ENCODE peak calls at places on chromosomes 7 and 10, in four cellular contexts. I, X, P and E are unnamed samples.
A peak's percentile ranks its signal among the peaks of the same experiment; 100 is the strongest.

GRCh38 chr10:46547331-46547880 is 9.1 kb downstream of the GPRIN2 start:
- DNase-seq in I (no peak), X (no peak), P (peak; percentile 48), E (no peak)

GRCh38 chr7:24704311-24704710 is 53.0 kb downstream of the GSDME start:
- DNase-seq in I (no peak), X (no peak), P (no peak), E (no peak)

GRCh38 chr10:128140425-128140824 is 14.2 kb upstream of the MKI67 start:
- DNase-seq in I (no peak), X (no peak), P (no peak), E (no peak)

GRCh38 chr10:108086502-108086901 is 922.0 kb upstream of the SORCS1 start:
- DNase-seq in I (no peak), X (no peak), P (no peak), E (no peak)

GRCh38 chr7:148556892-148557291 is 33.7 kb upstream of the C7orf33 start:
- DNase-seq in I (no peak), X (no peak), P (no peak), E (peak; percentile 7)

GRCh38 chr10:114928818-114929217 is 9.2 kb upstream of the TRUB1 start:
- DNase-seq in I (no peak), X (no peak), P (no peak), E (no peak)

GRCh38 chr7:29363636-29364425 is 169.3 kb downstream of the CHN2 start:
- DNase-seq in I (no peak), X (no peak), P (no peak), E (no peak)

GRCh38 chr10:88062798-88063472 is 199.5 kb downstream of the PTEN start:
- DNase-seq in I (peak; percentile 56), X (no peak), P (no peak), E (no peak)

GRCh38 chr10:5711637-5712036 is 27.0 kb downstream of the TASOR2 start:
- DNase-seq in I (no peak), X (no peak), P (no peak), E (no peak)

GRCh38 chr7:134458341-134458805 is 527 bp downstream of the AKR1B1 start:
- DNase-seq in I (peak; percentile 49), X (no peak), P (peak; percentile 79), E (no peak)

GRCh38 chr10:13615650-13616049 is 28.9 kb downstream of the PRPF18 start:
- DNase-seq in I (no peak), X (no peak), P (no peak), E (no peak)

GRCh38 chr7:81187768-81188167 is 268.9 kb upstream of the SEMA3C start:
- DNase-seq in I (no peak), X (no peak), P (no peak), E (no peak)
- TF ChIP-seq POLR2A in I (no peak), X (no peak), P (no peak), E (no peak)

DNA sequence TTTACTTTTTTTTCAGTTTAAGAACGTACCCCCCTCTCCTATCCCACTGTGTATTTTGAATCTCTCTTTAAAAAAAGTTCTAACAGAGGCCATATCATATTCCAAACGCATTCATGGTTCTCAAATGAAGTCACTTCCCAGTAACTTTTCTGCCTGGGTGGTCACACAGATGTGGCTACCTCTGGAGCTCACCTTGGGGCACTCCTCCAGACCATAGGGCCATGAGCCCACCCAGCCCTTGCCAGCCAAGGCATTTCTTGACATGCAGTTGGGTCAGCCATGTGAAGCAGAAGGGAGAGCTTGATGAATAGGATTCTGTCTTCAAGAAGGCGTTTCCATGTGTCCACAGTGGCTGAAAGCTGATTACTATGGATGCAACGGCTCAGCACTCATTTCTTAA is 239.3 kb downstream of the RAB11FIP2 start:
- DNase-seq in I (no peak), X (no peak), P (no peak), E (no peak)
- TF ChIP-seq FOSL1 in I (no peak), X (no peak), P (no peak), E (no peak)

GRCh38 chr10:101290415-101290814 is 61.2 kb upstream of the LBX1 start:
- DNase-seq in I (no peak), X (no peak), P (no peak), E (no peak)
- TF ChIP-seq SRF in I (no peak), X (no peak), P (no peak), E (no peak)

GRCh38 chr10:63749915-63750314 is 228.7 kb downstream of the REEP3 start:
- DNase-seq in I (no peak), X (no peak), P (no peak), E (no peak)

GRCh38 chr10:63757067-63757466 is 235.9 kb downstream of the REEP3 start:
- DNase-seq in I (no peak), X (no peak), P (no peak), E (no peak)

GRCh38 chr10:63752318-63752717 is 231.1 kb downstream of the REEP3 start:
- DNase-seq in I (no peak), X (no peak), P (no peak), E (no peak)

GRCh38 chr10:63758080-63758479 is 236.9 kb downstream of the REEP3 start:
- DNase-seq in I (no peak), X (no peak), P (no peak), E (no peak)

GRCh38 chr10:63753807-63754206 is 232.6 kb downstream of the REEP3 start:
- DNase-seq in I (no peak), X (no peak), P (no peak), E (no peak)
- TF ChIP-seq POLR2A in I (no peak), X (no peak), P (no peak), E (no peak)

DNA sequence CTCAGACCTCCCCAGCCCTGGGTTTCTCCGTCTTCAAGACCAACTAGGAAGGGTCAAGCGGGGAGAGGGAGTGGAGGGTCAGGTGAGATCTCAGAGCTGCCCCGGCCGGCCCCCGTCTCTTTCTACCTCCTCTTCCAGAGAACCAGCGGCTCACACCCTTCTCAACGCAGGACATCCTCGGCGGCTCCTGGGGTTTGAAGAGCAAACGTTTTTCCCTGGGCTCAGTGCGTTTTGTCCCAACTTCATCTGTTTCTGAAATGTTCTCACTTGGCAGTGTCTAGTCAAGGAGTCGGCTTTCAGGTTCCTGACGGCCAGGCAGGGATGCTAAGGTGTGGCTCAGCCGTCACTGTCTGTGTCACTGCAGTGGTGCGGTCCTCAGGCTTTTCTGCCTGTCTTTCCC is 416.4 kb upstream of the FOXK1 start:
- DNase-seq in I (no peak), X (no peak), P (peak; percentile 41), E (no peak)
- TF ChIP-seq FOSL1 in I (no peak), X (no peak), P (no peak), E (no peak)

DNA sequence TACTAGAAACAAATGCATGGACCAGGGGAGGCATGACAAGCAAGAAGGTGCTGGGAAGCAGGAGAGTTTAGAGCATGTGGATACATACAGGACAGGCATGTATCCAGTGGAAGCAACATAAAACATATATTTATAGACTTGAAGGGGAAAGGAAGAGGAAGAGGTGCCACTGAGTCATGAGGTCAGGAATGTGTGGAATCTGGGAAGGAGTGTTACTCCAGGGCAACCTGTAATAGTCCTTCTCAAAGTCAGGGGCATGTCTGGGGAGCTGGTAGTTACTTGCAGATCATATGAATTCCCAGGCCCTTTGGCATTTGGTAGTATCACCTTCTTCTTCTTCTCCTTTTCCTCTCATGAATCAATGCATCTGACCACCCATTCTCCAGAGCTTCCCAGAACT is 246.6 kb downstream of the XPNPEP1 start:
- DNase-seq in I (no peak), X (no peak), P (no peak), E (no peak)
- TF ChIP-seq SRF in I (no peak), X (no peak), P (no peak), E (no peak)